ENCODE peak calls at places on chromosomes 13 and 19, in six cellular contexts. A, F, H, V, C and N are unnamed samples.

GRCh38 chr19:46785054-46785979 is 3.1 kb downstream of the SLC1A5 start:
- DNase-seq in F (no peak), H (no peak), C (peak), A (no peak), V (no peak), N (no peak)

GRCh38 chr19:50549059-50549926 is 18.9 kb downstream of the LRRC4B start:
- DNase-seq in F (no peak), C (no peak), A (no peak), V (no peak), H (no peak), N (no peak)

GRCh38 chr19:42092350-42092749 is 16.4 kb downstream of the ZNF574 start:
- DNase-seq in V (peak), H (no peak), F (peak), A (no peak), C (peak), N (no peak)

GRCh38 chr13:30331331-30331771 is 24.0 kb upstream of the KATNAL1 start:
- DNase-seq in F (no peak), V (no peak), A (no peak), H (no peak), C (no peak), N (no peak)

GRCh38 chr19:19606021-19606420 is 12.5 kb downstream of the PBX4 start:
- DNase-seq in C (no peak), H (peak), F (no peak), V (no peak), A (no peak), N (no peak)

GRCh38 chr13:101727118-101727517 is 274.6 kb downstream of the ITGBL1 start:
- DNase-seq in C (no peak), F (no peak), A (no peak), V (no peak), H (no peak), N (no peak)

GRCh38 chr13:90640976-90641375 is 706.5 kb upstream of the MIR17HG start:
- DNase-seq in F (no peak), V (no peak), A (no peak), C (peak), H (no peak), N (no peak)

GRCh38 chr13:33543631-33544030 is 258.1 kb upstream of the STARD13 start:
- DNase-seq in A (no peak), C (no peak), V (no peak), H (no peak), F (no peak), N (no peak)

GRCh38 chr19:36051637-36052036 is 2.4 kb downstream of the THAP8 start:
- DNase-seq in A (no peak), F (no peak), H (no peak), C (no peak), V (no peak), N (no peak)

GRCh38 chr13:25978961-25979360 is 72.9 kb downstream of the SHISA2 start:
- DNase-seq in H (no peak), C (no peak), V (no peak), A (no peak), F (no peak), N (no peak)

GRCh38 chr19:2434267-2434666 is 6.9 kb upstream of the TIMM13 start:
- DNase-seq in A (no peak), V (no peak), H (no peak), C (no peak), F (no peak), N (no peak)

GRCh38 chr13:83453723-83454122 is 428.6 kb downstream of the SLITRK1 start:
- DNase-seq in C (no peak), A (no peak), V (no peak), F (no peak), H (no peak), N (no peak)

GRCh38 chr13:99296270-99296865 is 10.8 kb downstream of the GPR183 start:
- DNase-seq in C (peak), F (no peak), V (no peak), H (no peak), A (no peak), N (no peak)